ENCODE peak calls at places on chromosomes 2 and 18, in five cellular contexts. Z, I, C, E and Y are unnamed samples.

GRCh38 chr2:110134025-110134424 is 18.4 kb upstream of the MALL start:
- DNase-seq in Z (no peak), I (no peak), C (no peak), E (no peak), Y (no peak)

GRCh38 chr2:71800106-71800809 is 346.9 kb downstream of the DYSF start:
- DNase-seq in Z (no peak), I (no peak), C (no peak), E (no peak), Y (no peak)

GRCh38 chr2:164495491-164496223 is 125.6 kb downstream of the GRB14 start:
- DNase-seq in Z (no peak), I (no peak), C (no peak), E (peak; percentile 11), Y (peak; percentile 68)

GRCh38 chr2:223523541-223523940 is 78.6 kb downstream of the SCG2 start:
- DNase-seq in Z (no peak), I (no peak), C (no peak), E (no peak), Y (no peak)

GRCh38 chr2:16773080-16773713 is 107.6 kb upstream of the CYRIA start:
- DNase-seq in Z (peak; percentile 45), I (no peak), C (peak; percentile 13), E (peak; percentile 31), Y (peak; percentile 87)

GRCh38 chr18:75475228-75475627 is 47.7 kb upstream of the SMIM21 start:
- DNase-seq in Z (no peak), I (no peak), C (no peak), E (no peak), Y (no peak)

GRCh38 chr2:236531991-236532390 is 37.6 kb upstream of the ACKR3 start:
- DNase-seq in Z (no peak), I (no peak), C (no peak), E (no peak), Y (no peak)

GRCh38 chr2:136091899-136092298 is 26.1 kb downstream of the CXCR4 start:
- DNase-seq in Z (no peak), I (no peak), C (no peak), E (no peak), Y (no peak)

GRCh38 chr2:118974103-118974911 is 32.3 kb downstream of the MARCO start:
- DNase-seq in Z (no peak), I (no peak), C (no peak), E (no peak), Y (no peak)

GRCh38 chr2:176729706-176730569 is 460.7 kb downstream of the MTX2 start:
- DNase-seq in Z (no peak), I (no peak), C (no peak), E (no peak), Y (peak; percentile 18)

GRCh38 chr2:38465789-38466127 is 88.7 kb upstream of the ATL2 start:
- DNase-seq in Z (peak; percentile 25), I (no peak), C (no peak), E (peak; percentile 20), Y (peak; percentile 75)

GRCh38 chr18:9617006-9617542 is 2.7 kb upstream of the PPP4R1 start:
- DNase-seq in Z (no peak), I (no peak), C (no peak), E (no peak), Y (no peak)

GRCh38 chr2:205858781-205859478 is 176.6 kb downstream of the NRP2 start:
- DNase-seq in Z (no peak), I (no peak), C (no peak), E (peak; percentile 37), Y (no peak)

GRCh38 chr2:237478095-237478494 is 9.0 kb upstream of the MLPH start:
- DNase-seq in Z (no peak), I (no peak), C (no peak), E (no peak), Y (no peak)

GRCh38 chr2:119490653-119491195 is 33.6 kb downstream of the SCTR start:
- DNase-seq in Z (no peak), I (no peak), C (no peak), E (no peak), Y (no peak)

GRCh38 chr2:29290293-29291052 is 175.3 kb downstream of the CLIP4 start:
- DNase-seq in Z (no peak), I (no peak), C (no peak), E (no peak), Y (no peak)

GRCh38 chr2:10371441-10372194 is 68.9 kb downstream of the HPCAL1 start:
- DNase-seq in Z (no peak), I (no peak), C (no peak), E (no peak), Y (no peak)

GRCh38 chr2:160039166-160039903 is 23.1 kb downstream of the PLA2R1 start:
- DNase-seq in Z (no peak), I (no peak), C (no peak), E (no peak), Y (no peak)

GRCh38 chr2:165369131-165369935 is 100.2 kb upstream of the CSRNP3 start:
- DNase-seq in Z (no peak), I (no peak), C (no peak), E (no peak), Y (no peak)

GRCh38 chr2:136115183-136115751 is 2.7 kb downstream of the CXCR4 start:
- DNase-seq in Z (no peak), I (no peak), C (no peak), E (no peak), Y (no peak)

GRCh38 chr2:174681983-174682577 is 82.2 kb downstream of the CHRNA1 start:
- DNase-seq in Z (no peak), I (peak; percentile 24), C (peak; percentile 49), E (no peak), Y (peak; percentile 50)

GRCh38 chr2:149715005-149715592 is 127.5 kb upstream of the MMADHC start:
- DNase-seq in Z (no peak), I (no peak), C (no peak), E (peak; percentile 8), Y (peak; percentile 45)

GRCh38 chr2:111900859-111901258 is 2.5 kb downstream of the MERTK start:
- DNase-seq in Z (no peak), I (no peak), C (no peak), E (no peak), Y (peak; percentile 46)

GRCh38 chr2:206113148-206113547 is 27.2 kb upstream of the INO80D start:
- DNase-seq in Z (no peak), I (no peak), C (no peak), E (no peak), Y (no peak)

GRCh38 chr2:189402932-189403331 is 38.3 kb upstream of the WDR75 start:
- DNase-seq in Z (no peak), I (no peak), C (no peak), E (no peak), Y (no peak)

GRCh38 chr2:225032249-225032648 is 10.0 kb downstream of the DOCK10 start:
- DNase-seq in Z (no peak), I (no peak), C (no peak), E (no peak), Y (no peak)

GRCh38 chr18:58049000-58049688 is 5.1 kb downstream of the NEDD4L start:
- DNase-seq in Z (no peak), I (no peak), C (no peak), E (no peak), Y (no peak)

GRCh38 chr2:127400897-127401756 is 13.4 kb upstream of the MAP3K2 start:
- DNase-seq in Z (peak; percentile 36), I (no peak), C (no peak), E (no peak), Y (no peak)

GRCh38 chr2:151930042-151930441 is 101.8 kb upstream of the ARL5A start:
- DNase-seq in Z (no peak), I (no peak), C (no peak), E (no peak), Y (no peak)